ENCODE peak calls at places on chromosomes 13 and 19, in nine cellular contexts. G is neural progenitor cell; K is stimulated activated naive B cell treated with anti-CD40 and anti-IgM and Interleukin-4, amounts not matched to agents 10 μg/mL and 1 μg/mL and 100 μg/mL, for 72 hours; U is astrocyte of the spinal cord; P is fibroblast of the conjunctiva; N is body of pancreas; Z is stimulated activated CD4-positive, alpha-beta T cell treated with anti-CD3 and anti-CD28 coated beads, Interleukin-2, amount 100 ng/mL, for 48 hours; J is globus pallidus; X is NCI-H1417. L is an unnamed sample.
A peak's percentile ranks its signal among the peaks of the same experiment; 100 is the strongest.

GRCh38 chr19:14155371-14155770 is 19.0 kb upstream of the ASF1B start:
- DNase-seq in U (no peak), K (no peak), P (no peak), J (no peak), Z (no peak), X (no peak), N (no peak), G (no peak), L (no peak)

GRCh38 chr19:8631425-8631819 is 989 bp downstream of the NFILZ start:
- DNase-seq in G (peak; percentile 87), J (no peak), U (peak; percentile 94), X (no peak), Z (no peak), P (no peak), N (peak; percentile 84), K (no peak), L (peak; percentile 92)

GRCh38 chr13:98575009-98575866 is 1.7 kb downstream of the STK24 start:
- DNase-seq in Z (no peak), J (no peak), K (no peak), P (no peak), X (peak; percentile 61), U (peak; percentile 56), G (peak; percentile 29), N (no peak), L (no peak)

GRCh38 chr13:100710176-100710575 is 35.6 kb upstream of the TMTC4 start:
- DNase-seq in K (no peak), G (no peak), J (no peak), Z (no peak), U (no peak), X (no peak), P (no peak), N (no peak), L (no peak)

GRCh38 chr19:28245937-28246336 is 967.0 kb downstream of the UQCRFS1 start:
- DNase-seq in X (no peak), J (no peak), N (no peak), P (no peak), Z (no peak), K (no peak), G (no peak), U (no peak), L (no peak)

GRCh38 chr13:31962661-31963345 is 68.8 kb upstream of the FRY start:
- DNase-seq in J (no peak), P (no peak), U (no peak), N (no peak), Z (no peak), G (no peak), K (no peak), X (no peak), L (no peak)

GRCh38 chr13:112917731-112918130 is 51.3 kb upstream of the MCF2L start:
- DNase-seq in J (no peak), G (no peak), U (no peak), K (no peak), X (no peak), Z (no peak), N (no peak), P (no peak), L (no peak)

GRCh38 chr19:33471111-33471996 is 50.2 kb downstream of the PEPD start:
- DNase-seq in N (no peak), G (no peak), U (no peak), Z (no peak), J (no peak), K (no peak), P (no peak), X (no peak), L (no peak)

GRCh38 chr19:47225746-47226425 is 5.1 kb downstream of the BBC3 start:
- DNase-seq in X (peak; percentile 91), Z (peak; percentile 79), G (peak; percentile 96), U (peak; percentile 89), K (peak; percentile 81), J (peak; percentile 88), N (peak; percentile 89), P (peak; percentile 75), L (peak; percentile 68)

GRCh38 chr13:69107436-69107835 is 1000.2 kb upstream of the ATXN8OS start:
- DNase-seq in N (no peak), G (no peak), J (no peak), P (no peak), K (no peak), Z (no peak), X (no peak), U (no peak), L (no peak)

GRCh38 chr13:26487781-26488180 is 69.7 kb upstream of the WASF3 start:
- DNase-seq in J (no peak), G (no peak), K (no peak), Z (no peak), U (no peak), P (no peak), X (no peak), N (no peak), L (no peak)

GRCh38 chr13:78609464-78610205 is 6.3 kb upstream of the POU4F1 start:
- DNase-seq in X (no peak), U (no peak), G (peak; percentile 77), K (no peak), Z (no peak), N (no peak), J (no peak), P (no peak), L (no peak)

GRCh38 chr19:42122691-42123607 is 9.3 kb downstream of the POU2F2 start:
- DNase-seq in P (no peak), Z (peak; percentile 68), N (no peak), G (no peak), X (no peak), U (no peak), K (peak; percentile 68), J (no peak), L (no peak)

GRCh38 chr19:35348909-35349611 is 1.4 kb downstream of the FFAR1 start:
- DNase-seq in P (no peak), Z (no peak), G (peak; percentile 40), X (no peak), N (no peak), U (no peak), J (no peak), K (no peak), L (no peak)

GRCh38 chr13:46386426-46386995 is 541 bp downstream of the RUBCNL start:
- DNase-seq in K (no peak), J (no peak), P (no peak), X (peak; percentile 55), G (peak; percentile 44), Z (no peak), U (peak; percentile 24), N (no peak), L (no peak)

GRCh38 chr19:4075373-4075772 is 8.7 kb upstream of the ZBTB7A start:
- DNase-seq in U (no peak), J (no peak), K (no peak), G (no peak), N (peak; percentile 46), P (no peak), X (no peak), Z (no peak), L (no peak)

GRCh38 chr13:26831336-26831908 is 70.8 kb upstream of the GPR12 start:
- DNase-seq in U (no peak), P (no peak), K (no peak), J (no peak), N (no peak), G (no peak), X (peak; percentile 13), Z (no peak), L (no peak)

GRCh38 chr19:35689836-35690235 is 14.5 kb upstream of the ZBTB32 start:
- DNase-seq in Z (no peak), K (no peak), P (no peak), X (no peak), U (no peak), G (no peak), J (no peak), N (no peak), L (no peak)

GRCh38 chr19:5684694-5685430 is 4.0 kb downstream of the HSD11B1L start:
- DNase-seq in K (no peak), X (no peak), G (no peak), N (no peak), U (no peak), P (no peak), J (no peak), Z (no peak), L (no peak)

GRCh38 chr13:95032114-95032513 is 269.1 kb downstream of the ABCC4 start:
- DNase-seq in X (no peak), P (no peak), K (no peak), G (no peak), Z (no peak), U (no peak), J (no peak), N (no peak), L (no peak)

GRCh38 chr13:106151056-106151699 is 384.3 kb downstream of the EFNB2 start:
- DNase-seq in G (peak; percentile 63), U (peak; percentile 98), N (no peak), X (peak; percentile 23), P (peak; percentile 75), Z (no peak), K (no peak), J (no peak), L (peak; percentile 97)

GRCh38 chr13:59450218-59450617 is 713.5 kb downstream of the DIAPH3 start:
- DNase-seq in G (no peak), K (no peak), U (no peak), N (no peak), J (no peak), P (no peak), X (no peak), Z (no peak), L (no peak)

GRCh38 chr19:40266111-40266510 is 19.0 kb downstream of the AKT2 start:
- DNase-seq in G (no peak), K (no peak), N (peak; percentile 56), P (no peak), Z (no peak), X (peak; percentile 63), J (no peak), U (no peak), L (no peak)

GRCh38 chr13:98447881-98448641 is 128.8 kb downstream of the STK24 start:
- DNase-seq in Z (peak; percentile 19), U (peak; percentile 38), X (peak; percentile 27), K (no peak), P (no peak), G (peak; percentile 90), N (peak; percentile 33), J (peak; percentile 69), L (no peak)